ENCODE peak calls at places on chromosomes 12 and 14, in ten cellular contexts. Q, Z, F, M, R, B, D, O, H and T are unnamed samples.

GRCh38 chr14:50067723-50068495 is 48.5 kb downstream of the VCPKMT start:
- DNase-seq in R (no peak), F (no peak), O (peak; percentile 83), H (no peak), D (peak; percentile 47), Z (no peak), Q (no peak), M (no peak), B (no peak), T (no peak)

GRCh38 chr12:44720265-44720664 is 155.8 kb downstream of the NELL2 start:
- DNase-seq in Q (no peak), H (no peak), D (no peak), Z (no peak), O (no peak), F (peak; percentile 23), R (no peak), M (no peak), B (no peak), T (no peak)

GRCh38 chr12:105922670-105923102 is 216.1 kb downstream of the NUAK1 start:
- DNase-seq in O (peak; percentile 77), D (peak; percentile 73), M (no peak), F (no peak), R (no peak), Q (no peak), B (no peak), H (no peak), Z (no peak), T (no peak)

GRCh38 chr14:37595809-37596595 is 573 bp downstream of the TTC6 start:
- DNase-seq in F (no peak), D (no peak), H (no peak), Z (peak; percentile 80), R (peak; percentile 77), M (peak; percentile 79), B (peak; percentile 65), O (no peak), Q (no peak), T (peak; percentile 39)

GRCh38 chr14:77273796-77274195 is 2.8 kb upstream of the NGB start:
- DNase-seq in F (no peak), R (no peak), O (no peak), B (no peak), H (no peak), Z (no peak), Q (no peak), M (no peak), D (no peak), T (no peak)

GRCh38 chr12:632102-632696 is 31.0 kb downstream of the NINJ2 start:
- DNase-seq in O (peak; percentile 98), R (peak; percentile 21), B (peak; percentile 16), D (peak; percentile 64), F (no peak), M (no peak), Q (no peak), Z (no peak), H (no peak), T (no peak)

GRCh38 chr14:36655963-36656768 is 5.5 kb upstream of the PAX9 start:
- DNase-seq in M (no peak), D (no peak), Q (no peak), F (peak; percentile 40), Z (peak; percentile 46), H (peak; percentile 66), O (peak; percentile 8), B (peak; percentile 84), R (no peak), T (peak; percentile 78)

GRCh38 chr12:27297576-27297975 is 35.1 kb upstream of the BMAL2 start:
- DNase-seq in B (no peak), H (no peak), F (no peak), D (no peak), M (no peak), Z (no peak), Q (no peak), O (peak; percentile 31), R (no peak), T (no peak)

GRCh38 chr12:4153343-4153892 is 120.1 kb upstream of the CCND2 start:
- DNase-seq in R (no peak), D (no peak), Z (peak; percentile 70), F (peak; percentile 59), M (peak; percentile 45), H (no peak), B (no peak), Q (no peak), O (no peak), T (no peak)

GRCh38 chr14:83483063-83483462 is 1949.4 kb upstream of the SEL1L start:
- DNase-seq in Q (no peak), M (no peak), O (peak; percentile 79), D (peak; percentile 58), B (no peak), F (no peak), Z (no peak), R (no peak), H (no peak), T (no peak)

GRCh38 chr12:104814944-104815343 is 143.1 kb downstream of the SLC41A2 start:
- DNase-seq in R (no peak), Z (no peak), B (no peak), D (no peak), M (no peak), F (no peak), Q (no peak), O (no peak), H (no peak), T (no peak)

GRCh38 chr14:102020058-102020971 is 55.9 kb downstream of the DYNC1H1 start:
- DNase-seq in D (peak; percentile 72), O (peak; percentile 77), M (no peak), Z (no peak), Q (no peak), R (no peak), F (no peak), B (no peak), H (no peak), T (no peak)

GRCh38 chr12:132761911-132762583 is 415 bp upstream of the ANKLE2 start:
- DNase-seq in R (peak; percentile 52), Q (peak; percentile 74), M (peak; percentile 81), B (peak; percentile 74), Z (peak; percentile 98), H (peak; percentile 70), F (peak; percentile 92), D (peak; percentile 89), O (peak; percentile 91), T (peak; percentile 87)
- TF ChIP-seq CTCF in R (peak; percentile 28), Q (peak; percentile 36), M (no peak), B (no peak), Z (peak; percentile 32), H (peak; percentile 45), F (peak; percentile 41), D (no peak), O (peak; percentile 22), T (no peak)

GRCh38 chr12:93079976-93080375 is 150.9 kb upstream of the EEA1 start:
- DNase-seq in H (no peak), O (no peak), B (no peak), D (no peak), M (no peak), Q (no peak), Z (no peak), R (no peak), F (no peak), T (no peak)

GRCh38 chr12:93080452-93080851 is 151.4 kb upstream of the EEA1 start:
- DNase-seq in Z (no peak), Q (no peak), M (no peak), O (no peak), B (peak; percentile 26), D (no peak), H (no peak), F (no peak), R (no peak), T (no peak)

GRCh38 chr12:93080994-93081809 is 152.1 kb upstream of the EEA1 start:
- DNase-seq in Q (no peak), B (peak; percentile 34), F (no peak), Z (no peak), R (no peak), M (no peak), O (peak; percentile 80), D (peak; percentile 18), H (no peak), T (no peak)

GRCh38 chr12:93079271-93079670 is 150.2 kb upstream of the EEA1 start:
- DNase-seq in Z (no peak), B (no peak), M (no peak), O (no peak), H (no peak), R (no peak), F (no peak), D (no peak), Q (no peak), T (no peak)

DNA sequence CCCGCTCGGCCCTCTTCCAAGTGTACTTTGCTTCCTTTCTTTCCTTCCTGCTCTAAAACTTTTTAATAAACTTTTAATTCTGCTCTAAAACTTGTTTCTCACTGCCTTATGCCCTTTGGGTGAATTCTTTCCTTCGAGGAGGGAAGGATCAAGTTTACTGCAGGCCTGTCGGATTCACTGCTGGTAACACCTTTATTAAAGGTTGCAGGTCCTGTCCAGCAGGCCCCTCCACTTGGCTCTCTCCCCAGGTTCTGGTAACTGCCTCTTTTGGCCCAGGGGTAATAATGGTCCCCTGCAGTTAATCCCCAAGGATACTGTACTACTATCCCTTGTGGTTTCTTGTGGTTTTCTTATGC is 152.7 kb upstream of the EEA1 start:
- DNase-seq in F (no peak), M (no peak), H (no peak), Z (no peak), D (no peak), B (no peak), Q (no peak), R (peak; percentile 40), O (no peak), T (no peak)
- TF ChIP-seq CTCF in F (no peak), M (no peak), H (no peak), Z (no peak), D (no peak), B (no peak), Q (no peak), R (no peak), O (no peak), T (no peak)

DNA sequence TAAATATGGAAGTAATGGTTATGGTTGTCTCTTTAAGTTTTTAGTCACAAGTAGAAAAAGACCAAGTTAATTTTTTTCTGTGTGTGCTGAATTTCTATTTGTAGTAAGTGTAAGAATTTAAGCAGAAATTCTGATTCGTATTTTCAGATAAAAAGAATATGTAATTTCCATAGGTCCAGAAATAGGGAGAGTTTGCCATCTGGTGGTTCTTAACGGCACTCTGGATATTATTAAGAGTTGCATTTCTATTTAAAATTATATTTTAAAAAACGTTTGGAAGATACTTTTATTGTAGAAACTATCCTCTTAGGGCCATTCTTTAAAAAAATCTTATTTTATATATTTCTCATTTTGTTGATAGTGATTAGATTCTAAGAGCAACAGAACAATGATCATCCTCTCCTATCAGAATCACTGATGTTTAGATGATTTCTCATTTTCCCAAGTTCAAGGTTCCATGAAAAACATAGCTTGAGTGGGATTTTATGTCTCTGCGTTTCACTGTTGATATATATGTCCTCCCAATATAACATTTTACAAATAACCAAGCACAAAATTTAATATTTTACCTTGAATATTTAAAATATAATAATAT is 88.3 kb downstream of the LRRK2 start:
- DNase-seq in B (no peak), D (peak; percentile 60), M (peak; percentile 8), Z (no peak), F (peak; percentile 54), H (no peak), R (no peak), Q (no peak), O (peak; percentile 70), T (no peak)
- TF ChIP-seq CTCF in B (no peak), D (peak; percentile 56), M (peak; percentile 43), Z (peak; percentile 37), F (peak; percentile 97), H (peak; percentile 76), R (peak; percentile 43), Q (peak; percentile 31), O (peak; percentile 68), T (peak; percentile 47)

GRCh38 chr14:54572316-54572715 is 5.4 kb downstream of the SAMD4A start:
- DNase-seq in R (no peak), O (peak; percentile 63), D (peak; percentile 58), F (peak; percentile 36), Q (no peak), B (peak; percentile 47), M (peak; percentile 25), Z (no peak), H (no peak), T (no peak)
- TF ChIP-seq CTCF in R (peak; percentile 41), O (peak; percentile 66), D (peak; percentile 39), F (peak; percentile 86), Q (peak; percentile 18), B (peak; percentile 52), M (peak; percentile 49), Z (peak; percentile 60), H (peak; percentile 71), T (peak; percentile 71)